ENCODE peak calls at places on chromosome 4, in four cellular contexts. One of them, this sample, is unnamed.
A peak's percentile ranks its signal among the peaks of the same experiment; 100 is the strongest.

GRCh38 chr4:147683172-147683571 is 791 bp downstream of the PRMT9 start:
- DNase-seq in GM12878: no peak
- DNase-seq in HCT116: no peak
- DNase-seq in SK-N-SH: peak; percentile 37
- DNase-seq in this sample: peak; percentile 7

GRCh38 chr4:168794881-168795280 is 215.2 kb downstream of the CBR4 start:
- DNase-seq in GM12878: no peak
- DNase-seq in SK-N-SH: no peak
- DNase-seq in HCT116: no peak
- DNase-seq in this sample: no peak

GRCh38 chr4:88585908-88586307 is 6.4 kb upstream of the HERC3 start:
- DNase-seq in SK-N-SH: no peak
- DNase-seq in HCT116: no peak
- DNase-seq in GM12878: no peak
- DNase-seq in this sample: no peak

GRCh38 chr4:102104278-102104677 is 241.0 kb downstream of the SLC39A8 start:
- DNase-seq in HCT116: no peak
- DNase-seq in GM12878: no peak
- DNase-seq in SK-N-SH: no peak
- DNase-seq in this sample: no peak

GRCh38 chr4:16692021-16692420 is 206.4 kb downstream of the LDB2 start:
- DNase-seq in GM12878: no peak
- DNase-seq in HCT116: no peak
- DNase-seq in SK-N-SH: no peak
- DNase-seq in this sample: no peak

GRCh38 chr4:40515037-40515397 is 114.6 kb downstream of the RBM47 start:
- DNase-seq in GM12878: no peak
- DNase-seq in SK-N-SH: no peak
- DNase-seq in HCT116: no peak
- DNase-seq in this sample: peak; percentile 46

GRCh38 chr4:23171971-23172370 is 479.2 kb downstream of the GBA3 start:
- DNase-seq in SK-N-SH: no peak
- DNase-seq in HCT116: no peak
- DNase-seq in GM12878: no peak
- DNase-seq in this sample: no peak

GRCh38 chr4:90419124-90419711 is 292.0 kb downstream of the CCSER1 start:
- DNase-seq in HCT116: peak; percentile 3
- DNase-seq in GM12878: no peak
- DNase-seq in SK-N-SH: peak; percentile 52
- DNase-seq in this sample: peak; percentile 50

GRCh38 chr4:133668061-133668851 is 519.2 kb downstream of the PCDH10 start:
- DNase-seq in SK-N-SH: no peak
- DNase-seq in GM12878: no peak
- DNase-seq in HCT116: no peak
- DNase-seq in this sample: peak; percentile 36

GRCh38 chr4:114603455-114603854 is 4.8 kb downstream of the UGT8 start:
- DNase-seq in GM12878: peak; percentile 72
- DNase-seq in SK-N-SH: no peak
- DNase-seq in HCT116: no peak
- DNase-seq in this sample: no peak

GRCh38 chr4:7650606-7651400 is 216.1 kb upstream of the PSAPL1 start:
- DNase-seq in SK-N-SH: no peak
- DNase-seq in HCT116: peak; percentile 16
- DNase-seq in GM12878: no peak
- DNase-seq in this sample: no peak

GRCh38 chr4:18593297-18594002 is 571.9 kb upstream of the LCORL start:
- DNase-seq in GM12878: peak; percentile 7
- DNase-seq in SK-N-SH: peak; percentile 63
- DNase-seq in HCT116: peak; percentile 63
- DNase-seq in this sample: peak; percentile 78

GRCh38 chr4:8538703-8539567 is 41.3 kb upstream of the GPR78 start:
- DNase-seq in HCT116: peak; percentile 81
- DNase-seq in SK-N-SH: no peak
- DNase-seq in GM12878: no peak
- DNase-seq in this sample: no peak

GRCh38 chr4:47315346-47315745 is 148.2 kb downstream of the COMMD8 start:
- DNase-seq in GM12878: no peak
- DNase-seq in HCT116: no peak
- DNase-seq in SK-N-SH: no peak
- DNase-seq in this sample: no peak

DNA sequence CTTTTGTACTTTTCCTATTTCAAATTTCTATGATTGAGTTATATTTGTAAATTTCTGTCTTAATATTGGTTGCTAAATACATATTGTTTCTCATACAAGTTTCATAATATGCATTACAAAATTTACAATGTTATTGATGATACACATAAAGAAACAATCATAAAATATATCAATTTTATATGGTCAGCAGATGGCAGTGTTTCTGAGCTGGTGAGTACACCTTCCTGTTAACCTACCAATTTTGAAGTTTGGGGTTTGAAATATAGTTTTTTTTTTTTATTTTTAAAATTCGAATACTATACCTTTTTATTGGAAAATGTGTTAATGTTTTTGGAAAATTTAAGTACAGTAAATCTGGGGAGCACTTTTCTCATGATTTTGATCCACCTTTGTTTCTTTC is 1953.1 kb upstream of the ADGRL3 start:
- DNase-seq in HCT116: no peak
- DNase-seq in GM12878: no peak
- DNase-seq in SK-N-SH: peak; percentile 3
- DNase-seq in this sample: no peak
- TF ChIP-seq JUND in HCT116: no peak
- TF ChIP-seq JUND in GM12878: no peak
- TF ChIP-seq JUND in SK-N-SH: no peak
- TF ChIP-seq JUND in this sample: no peak

GRCh38 chr4:31657859-31658258 is 937.7 kb downstream of the PCDH7 start:
- DNase-seq in SK-N-SH: no peak
- DNase-seq in HCT116: no peak
- DNase-seq in GM12878: no peak
- DNase-seq in this sample: no peak

GRCh38 chr4:31655328-31655727 is 935.2 kb downstream of the PCDH7 start:
- DNase-seq in SK-N-SH: no peak
- DNase-seq in GM12878: no peak
- DNase-seq in HCT116: no peak
- DNase-seq in this sample: no peak

GRCh38 chr4:31662951-31663350 is 942.8 kb downstream of the PCDH7 start:
- DNase-seq in GM12878: no peak
- DNase-seq in HCT116: no peak
- DNase-seq in SK-N-SH: no peak
- DNase-seq in this sample: no peak

DNA sequence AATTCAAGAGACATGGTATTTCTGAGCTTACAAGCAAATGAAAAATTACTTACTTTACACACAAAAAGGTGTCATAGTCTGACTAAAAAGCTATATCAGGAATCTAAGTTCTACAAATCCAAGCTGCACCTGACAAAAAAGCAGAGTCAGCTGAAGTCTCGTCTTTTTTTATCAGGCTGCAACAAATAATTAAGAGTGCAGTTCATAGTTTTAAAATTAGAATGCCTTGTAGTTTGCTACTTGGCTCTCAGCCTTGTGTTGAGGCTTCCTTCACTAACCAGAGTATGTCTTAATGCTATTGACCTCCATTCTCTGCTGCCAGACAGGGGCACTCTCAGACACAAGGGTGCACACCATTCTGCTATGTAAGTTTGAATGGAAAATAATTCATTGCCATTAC is 940.7 kb downstream of the PCDH7 start:
- DNase-seq in SK-N-SH: no peak
- DNase-seq in GM12878: no peak
- DNase-seq in HCT116: no peak
- DNase-seq in this sample: no peak
- TF ChIP-seq JUND in SK-N-SH: no peak
- TF ChIP-seq JUND in GM12878: no peak
- TF ChIP-seq JUND in HCT116: no peak
- TF ChIP-seq JUND in this sample: no peak

DNA sequence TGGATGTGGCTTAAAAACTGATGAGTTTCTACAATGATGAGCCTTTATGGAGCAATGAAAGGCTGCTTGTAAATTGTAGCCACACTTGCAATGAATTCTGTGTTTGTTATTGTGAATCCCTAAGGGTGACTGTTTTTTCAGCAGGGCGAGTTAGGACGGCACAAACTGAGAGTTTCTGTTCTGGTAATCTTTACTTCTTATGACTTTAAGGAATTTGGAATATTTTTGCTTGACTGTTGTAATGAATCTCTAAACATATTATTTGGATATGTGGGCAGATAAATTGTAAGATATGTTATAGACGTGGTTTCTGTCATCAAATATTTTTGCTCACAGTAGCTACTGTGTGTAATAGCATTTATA is 22.2 kb downstream of the RBPJ start:
- DNase-seq in SK-N-SH: no peak
- DNase-seq in GM12878: no peak
- DNase-seq in HCT116: no peak
- DNase-seq in this sample: no peak
- TF ChIP-seq JUND in SK-N-SH: no peak
- TF ChIP-seq JUND in GM12878: no peak
- TF ChIP-seq JUND in HCT116: no peak
- TF ChIP-seq JUND in this sample: no peak

GRCh38 chr4:2249526-2249991 is 7.6 kb upstream of the HAUS3 start:
- DNase-seq in GM12878: no peak
- DNase-seq in SK-N-SH: no peak
- DNase-seq in HCT116: no peak
- DNase-seq in this sample: no peak

GRCh38 chr4:2251795-2252529 is 9.9 kb downstream of the MXD4 start:
- DNase-seq in GM12878: no peak
- DNase-seq in SK-N-SH: peak; percentile 35
- DNase-seq in HCT116: no peak
- DNase-seq in this sample: no peak

GRCh38 chr4:2251073-2251794 is 9.3 kb upstream of the HAUS3 start:
- DNase-seq in SK-N-SH: peak; percentile 28
- DNase-seq in HCT116: no peak
- DNase-seq in GM12878: no peak
- DNase-seq in this sample: no peak

GRCh38 chr4:2250003-2250763 is 8.3 kb upstream of the HAUS3 start:
- DNase-seq in SK-N-SH: peak; percentile 25
- DNase-seq in HCT116: no peak
- DNase-seq in GM12878: no peak
- DNase-seq in this sample: no peak

GRCh38 chr4:2250764-2251072 is 8.8 kb upstream of the HAUS3 start:
- DNase-seq in HCT116: no peak
- DNase-seq in GM12878: no peak
- DNase-seq in SK-N-SH: peak; percentile 25
- DNase-seq in this sample: no peak
- TF ChIP-seq JUND in HCT116: no peak
- TF ChIP-seq JUND in GM12878: no peak
- TF ChIP-seq JUND in SK-N-SH: no peak
- TF ChIP-seq JUND in this sample: no peak

GRCh38 chr4:110622841-110623709 is at the start of gene PITX2:
- DNase-seq in GM12878: no peak
- DNase-seq in SK-N-SH: peak; percentile 89
- DNase-seq in HCT116: peak; percentile 92
- DNase-seq in this sample: no peak

GRCh38 chr4:110623710-110624015 is 786 bp upstream of the PITX2 start:
- DNase-seq in HCT116: no peak
- DNase-seq in GM12878: no peak
- DNase-seq in SK-N-SH: no peak
- DNase-seq in this sample: no peak

GRCh38 chr4:110625593-110626292 is 2.9 kb upstream of the PITX2 start:
- DNase-seq in HCT116: no peak
- DNase-seq in GM12878: no peak
- DNase-seq in SK-N-SH: no peak
- DNase-seq in this sample: no peak

GRCh38 chr4:110624904-110625494 is 2.1 kb upstream of the PITX2 start:
- DNase-seq in SK-N-SH: no peak
- DNase-seq in HCT116: no peak
- DNase-seq in GM12878: no peak
- DNase-seq in this sample: no peak

GRCh38 chr4:110624016-110624770 is 1.3 kb upstream of the PITX2 start:
- DNase-seq in GM12878: no peak
- DNase-seq in SK-N-SH: no peak
- DNase-seq in HCT116: no peak
- DNase-seq in this sample: no peak
- TF ChIP-seq JUND in GM12878: no peak
- TF ChIP-seq JUND in SK-N-SH: no peak
- TF ChIP-seq JUND in HCT116: no peak
- TF ChIP-seq JUND in this sample: no peak

GRCh38 chr4:152633118-152633517 is 46.7 kb downstream of the TMEM154 start:
- DNase-seq in HCT116: no peak
- DNase-seq in SK-N-SH: peak; percentile 32
- DNase-seq in GM12878: no peak
- DNase-seq in this sample: no peak

GRCh38 chr4:152630361-152630760 is 49.4 kb downstream of the TMEM154 start:
- DNase-seq in SK-N-SH: no peak
- DNase-seq in GM12878: no peak
- DNase-seq in HCT116: no peak
- DNase-seq in this sample: no peak

GRCh38 chr4:152629908-152630307 is 49.9 kb downstream of the TMEM154 start:
- DNase-seq in HCT116: no peak
- DNase-seq in GM12878: no peak
- DNase-seq in SK-N-SH: no peak
- DNase-seq in this sample: no peak

GRCh38 chr4:152635876-152636275 is 43.9 kb downstream of the TMEM154 start:
- DNase-seq in SK-N-SH: no peak
- DNase-seq in HCT116: no peak
- DNase-seq in GM12878: no peak
- DNase-seq in this sample: no peak

DNA sequence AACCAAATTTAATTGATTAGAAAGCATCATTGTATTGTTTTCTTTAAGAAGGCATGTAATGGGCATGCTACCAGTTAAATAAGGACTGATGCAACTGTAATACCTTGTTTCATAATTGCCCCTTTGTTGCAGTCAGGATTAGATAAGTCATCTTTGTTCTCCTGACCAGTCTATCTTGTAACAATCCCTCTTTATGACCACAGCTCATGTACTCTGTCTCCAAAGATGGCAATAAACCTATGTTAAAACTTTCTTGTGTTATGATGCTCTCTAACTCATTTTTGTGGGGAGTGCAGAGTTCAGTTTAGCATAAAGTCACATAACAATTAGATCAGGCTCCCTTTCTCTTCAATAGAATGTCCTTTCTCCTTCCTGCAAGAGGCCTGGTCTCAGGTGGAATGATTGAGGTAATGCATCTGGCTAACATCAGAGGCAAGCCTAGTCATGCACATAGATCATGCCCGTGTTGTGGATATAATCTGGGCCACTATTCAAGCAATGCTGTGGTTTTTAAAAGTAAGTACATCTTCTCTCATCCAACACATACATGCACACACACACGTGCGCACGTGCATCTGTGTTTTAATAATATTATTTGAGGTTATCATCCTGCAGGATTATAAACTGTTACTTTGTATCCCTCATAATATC is 45.6 kb downstream of the TMEM154 start:
- DNase-seq in GM12878: no peak
- DNase-seq in SK-N-SH: no peak
- DNase-seq in HCT116: no peak
- DNase-seq in this sample: no peak
- TF ChIP-seq JUND in GM12878: no peak
- TF ChIP-seq JUND in SK-N-SH: no peak
- TF ChIP-seq JUND in HCT116: no peak
- TF ChIP-seq JUND in this sample: no peak

DNA sequence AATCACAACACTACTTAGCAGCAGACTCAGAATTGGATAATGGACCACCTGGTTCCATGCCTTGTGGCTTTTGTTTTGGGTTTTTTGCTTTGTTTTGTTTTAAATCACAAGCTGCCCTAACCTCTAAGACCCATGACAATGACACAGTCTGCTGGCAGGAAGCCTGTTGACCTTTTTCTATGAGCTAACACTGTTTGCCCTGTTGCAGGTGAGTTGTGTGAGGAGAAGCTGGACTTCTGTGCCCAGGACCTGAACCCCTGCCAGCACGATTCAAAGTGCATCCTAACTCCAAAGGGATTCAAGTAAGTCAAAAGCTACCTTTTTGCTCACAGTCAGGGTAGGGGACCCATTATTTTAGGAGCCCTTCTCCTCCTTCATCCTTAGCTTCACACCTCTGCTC is 110.8 kb upstream of the PACRGL start:
- DNase-seq in SK-N-SH: no peak
- DNase-seq in GM12878: no peak
- DNase-seq in HCT116: no peak
- DNase-seq in this sample: no peak
- TF ChIP-seq JUND in SK-N-SH: no peak
- TF ChIP-seq JUND in GM12878: no peak
- TF ChIP-seq JUND in HCT116: no peak
- TF ChIP-seq JUND in this sample: no peak

This sample was measured in T47D.